ENCODE peak calls at places on chromosomes 13 and 19, in eight cellular contexts. One of them, this sample, is unnamed. For H3K9me3, the result is how much of the 10 kb centered on the place peaks cover.

GRCh38 chr13:99870541-99870940 is 101.0 kb downstream of the ZIC5 start:
- DNase-seq in uterus: no peak
- DNase-seq in right lobe of liver: no peak
- DNase-seq in IMR-90: no peak
- DNase-seq in sigmoid colon: no peak
- DNase-seq in K562: no peak
- DNase-seq in tibial nerve: no peak
- DNase-seq in prostate gland: no peak
- DNase-seq in this sample: no peak

GRCh38 chr13:33184131-33184485 is 101.4 kb downstream of the STARD13 start:
- DNase-seq in IMR-90: no peak
- DNase-seq in right lobe of liver: no peak
- DNase-seq in uterus: no peak
- DNase-seq in K562: no peak
- DNase-seq in sigmoid colon: no peak
- DNase-seq in tibial nerve: no peak
- DNase-seq in prostate gland: no peak
- DNase-seq in this sample: no peak

GRCh38 chr19:57807541-57807940 is 7.2 kb downstream of the ZNF552 start:
- DNase-seq in tibial nerve: no peak
- DNase-seq in K562: no peak
- DNase-seq in prostate gland: no peak
- DNase-seq in sigmoid colon: no peak
- DNase-seq in uterus: no peak
- DNase-seq in right lobe of liver: no peak
- DNase-seq in IMR-90: no peak
- DNase-seq in this sample: no peak

GRCh38 chr19:33429891-33430673 is 56.6 kb downstream of the CEBPG start:
- DNase-seq in IMR-90: no peak
- DNase-seq in sigmoid colon: peak
- DNase-seq in prostate gland: no peak
- DNase-seq in tibial nerve: no peak
- DNase-seq in uterus: no peak
- DNase-seq in right lobe of liver: no peak
- DNase-seq in K562: no peak
- DNase-seq in this sample: no peak

GRCh38 chr19:38264486-38265212 is at the start of gene SPINT2:
- DNase-seq in prostate gland: no peak
- DNase-seq in K562: no peak
- DNase-seq in uterus: no peak
- DNase-seq in IMR-90: no peak
- DNase-seq in sigmoid colon: no peak
- DNase-seq in tibial nerve: no peak
- DNase-seq in right lobe of liver: no peak
- DNase-seq in this sample: no peak

GRCh38 chr19:28396259-28396940 is 816.6 kb downstream of the UQCRFS1 start:
- DNase-seq in tibial nerve: no peak
- DNase-seq in right lobe of liver: no peak
- DNase-seq in IMR-90: no peak
- DNase-seq in sigmoid colon: no peak
- DNase-seq in K562: peak
- DNase-seq in prostate gland: no peak
- DNase-seq in uterus: no peak
- DNase-seq in this sample: no peak

GRCh38 chr13:30698023-30698422 is 37.3 kb upstream of the ALOX5AP start:
- DNase-seq in sigmoid colon: no peak
- DNase-seq in prostate gland: no peak
- DNase-seq in tibial nerve: no peak
- DNase-seq in K562: no peak
- DNase-seq in uterus: no peak
- DNase-seq in IMR-90: peak
- DNase-seq in right lobe of liver: no peak
- DNase-seq in this sample: no peak

GRCh38 chr13:21033224-21033855 is 28.0 kb downstream of the LATS2 start:
- DNase-seq in IMR-90: no peak
- DNase-seq in uterus: peak
- DNase-seq in prostate gland: peak
- DNase-seq in tibial nerve: no peak
- DNase-seq in K562: no peak
- DNase-seq in right lobe of liver: no peak
- DNase-seq in sigmoid colon: peak
- DNase-seq in this sample: no peak

GRCh38 chr19:35135389-35135909 is 590 bp upstream of the LGI4 start:
- DNase-seq in uterus: peak
- DNase-seq in prostate gland: peak
- DNase-seq in tibial nerve: peak
- DNase-seq in K562: peak
- DNase-seq in IMR-90: peak
- DNase-seq in sigmoid colon: peak
- DNase-seq in right lobe of liver: peak
- DNase-seq in this sample: peak

GRCh38 chr19:10417598-10418280 is 2.6 kb upstream of the PDE4A start:
- DNase-seq in right lobe of liver: no peak
- DNase-seq in tibial nerve: no peak
- DNase-seq in IMR-90: no peak
- DNase-seq in K562: peak
- DNase-seq in uterus: no peak
- DNase-seq in prostate gland: no peak
- DNase-seq in sigmoid colon: no peak
- DNase-seq in this sample: no peak

GRCh38 chr13:92390217-92390616 is 836.4 kb upstream of the GPC6 start:
- DNase-seq in uterus: no peak
- DNase-seq in tibial nerve: no peak
- DNase-seq in right lobe of liver: no peak
- DNase-seq in IMR-90: no peak
- DNase-seq in prostate gland: no peak
- DNase-seq in K562: no peak
- DNase-seq in sigmoid colon: no peak
- DNase-seq in this sample: no peak

GRCh38 chr13:74187564-74187963 is 53.4 kb upstream of the KLF12 start:
- DNase-seq in prostate gland: no peak
- DNase-seq in uterus: no peak
- DNase-seq in right lobe of liver: peak
- DNase-seq in sigmoid colon: no peak
- DNase-seq in K562: no peak
- DNase-seq in IMR-90: peak
- DNase-seq in tibial nerve: no peak
- DNase-seq in this sample: peak

GRCh38 chr13:112248909-112249592 is 127.1 kb upstream of the SPACA7 start:
- DNase-seq in prostate gland: no peak
- DNase-seq in tibial nerve: no peak
- DNase-seq in uterus: no peak
- DNase-seq in K562: no peak
- DNase-seq in sigmoid colon: no peak
- DNase-seq in IMR-90: no peak
- DNase-seq in right lobe of liver: peak
- DNase-seq in this sample: no peak

GRCh38 chr19:34155686-34156085 is 16.6 kb upstream of the LSM14A start:
- DNase-seq in tibial nerve: no peak
- DNase-seq in sigmoid colon: no peak
- DNase-seq in prostate gland: no peak
- DNase-seq in IMR-90: peak
- DNase-seq in uterus: no peak
- DNase-seq in K562: no peak
- DNase-seq in right lobe of liver: no peak
- DNase-seq in this sample: no peak

GRCh38 chr19:35973487-35973886 is 21.5 kb upstream of the SDHAF1 start:
- DNase-seq in tibial nerve: no peak
- DNase-seq in prostate gland: no peak
- DNase-seq in sigmoid colon: no peak
- DNase-seq in IMR-90: no peak
- DNase-seq in right lobe of liver: no peak
- DNase-seq in K562: no peak
- DNase-seq in uterus: no peak
- DNase-seq in this sample: no peak

GRCh38 chr13:84279166-84279565 is 396.9 kb upstream of the SLITRK1 start:
- DNase-seq in IMR-90: peak
- DNase-seq in right lobe of liver: no peak
- DNase-seq in prostate gland: no peak
- DNase-seq in tibial nerve: no peak
- DNase-seq in K562: no peak
- DNase-seq in sigmoid colon: no peak
- DNase-seq in uterus: no peak
- DNase-seq in this sample: no peak

GRCh38 chr13:44697058-44697457 is 120.9 kb upstream of the TSC22D1 start:
- DNase-seq in tibial nerve: no peak
- DNase-seq in right lobe of liver: no peak
- DNase-seq in prostate gland: no peak
- DNase-seq in IMR-90: no peak
- DNase-seq in sigmoid colon: no peak
- DNase-seq in uterus: no peak
- DNase-seq in K562: peak
- DNase-seq in this sample: no peak

GRCh38 chr19:6414793-6415591 is 9.6 kb downstream of the KHSRP start:
- DNase-seq in uterus: no peak
- DNase-seq in tibial nerve: no peak
- DNase-seq in IMR-90: no peak
- DNase-seq in right lobe of liver: no peak
- DNase-seq in K562: no peak
- DNase-seq in prostate gland: no peak
- DNase-seq in sigmoid colon: no peak
- DNase-seq in this sample: no peak

GRCh38 chr19:6416658-6417405 is 7.8 kb downstream of the KHSRP start:
- DNase-seq in uterus: no peak
- DNase-seq in prostate gland: no peak
- DNase-seq in right lobe of liver: no peak
- DNase-seq in K562: no peak
- DNase-seq in IMR-90: no peak
- DNase-seq in tibial nerve: no peak
- DNase-seq in sigmoid colon: no peak
- DNase-seq in this sample: no peak

GRCh38 chr19:6415592-6416190 is 8.9 kb downstream of the KHSRP start:
- DNase-seq in sigmoid colon: peak
- DNase-seq in tibial nerve: no peak
- DNase-seq in K562: no peak
- DNase-seq in uterus: no peak
- DNase-seq in IMR-90: no peak
- DNase-seq in right lobe of liver: no peak
- DNase-seq in prostate gland: no peak
- DNase-seq in this sample: no peak

GRCh38 chr19:6418562-6418932 is 6.1 kb downstream of the KHSRP start:
- DNase-seq in uterus: no peak
- DNase-seq in K562: no peak
- DNase-seq in tibial nerve: no peak
- DNase-seq in IMR-90: no peak
- DNase-seq in prostate gland: no peak
- DNase-seq in right lobe of liver: no peak
- DNase-seq in sigmoid colon: no peak
- DNase-seq in this sample: no peak

GRCh38 chr19:6417713-6418561 is 6.7 kb downstream of the KHSRP start:
- DNase-seq in uterus: peak
- DNase-seq in right lobe of liver: no peak
- DNase-seq in prostate gland: no peak
- DNase-seq in K562: no peak
- DNase-seq in IMR-90: peak
- DNase-seq in sigmoid colon: peak
- DNase-seq in tibial nerve: no peak
- DNase-seq in this sample: peak
- TF ChIP-seq POLR2A in uterus: no peak
- TF ChIP-seq POLR2A in right lobe of liver: no peak
- TF ChIP-seq POLR2A in prostate gland: no peak
- TF ChIP-seq POLR2A in K562: peak
- TF ChIP-seq POLR2A in IMR-90: no peak
- TF ChIP-seq POLR2A in sigmoid colon: no peak
- TF ChIP-seq POLR2A in tibial nerve: no peak
- TF ChIP-seq POLR2A in this sample: no peak

GRCh38 chr19:11807099-11807380 is 7.0 kb upstream of the ZNF440 start:
- DNase-seq in prostate gland: no peak
- DNase-seq in right lobe of liver: no peak
- DNase-seq in K562: no peak
- DNase-seq in tibial nerve: no peak
- DNase-seq in sigmoid colon: no peak
- DNase-seq in uterus: no peak
- DNase-seq in IMR-90: no peak
- DNase-seq in this sample: no peak
- H3K9me3 ChIP-seq in prostate gland: under half
- H3K9me3 ChIP-seq in right lobe of liver: under half
- H3K9me3 ChIP-seq in K562: under half
- H3K9me3 ChIP-seq in tibial nerve: under half
- H3K9me3 ChIP-seq in sigmoid colon: under half
- H3K9me3 ChIP-seq in uterus: under half
- H3K9me3 ChIP-seq in IMR-90: under half
- H3K9me3 ChIP-seq in this sample: under half

DNA sequence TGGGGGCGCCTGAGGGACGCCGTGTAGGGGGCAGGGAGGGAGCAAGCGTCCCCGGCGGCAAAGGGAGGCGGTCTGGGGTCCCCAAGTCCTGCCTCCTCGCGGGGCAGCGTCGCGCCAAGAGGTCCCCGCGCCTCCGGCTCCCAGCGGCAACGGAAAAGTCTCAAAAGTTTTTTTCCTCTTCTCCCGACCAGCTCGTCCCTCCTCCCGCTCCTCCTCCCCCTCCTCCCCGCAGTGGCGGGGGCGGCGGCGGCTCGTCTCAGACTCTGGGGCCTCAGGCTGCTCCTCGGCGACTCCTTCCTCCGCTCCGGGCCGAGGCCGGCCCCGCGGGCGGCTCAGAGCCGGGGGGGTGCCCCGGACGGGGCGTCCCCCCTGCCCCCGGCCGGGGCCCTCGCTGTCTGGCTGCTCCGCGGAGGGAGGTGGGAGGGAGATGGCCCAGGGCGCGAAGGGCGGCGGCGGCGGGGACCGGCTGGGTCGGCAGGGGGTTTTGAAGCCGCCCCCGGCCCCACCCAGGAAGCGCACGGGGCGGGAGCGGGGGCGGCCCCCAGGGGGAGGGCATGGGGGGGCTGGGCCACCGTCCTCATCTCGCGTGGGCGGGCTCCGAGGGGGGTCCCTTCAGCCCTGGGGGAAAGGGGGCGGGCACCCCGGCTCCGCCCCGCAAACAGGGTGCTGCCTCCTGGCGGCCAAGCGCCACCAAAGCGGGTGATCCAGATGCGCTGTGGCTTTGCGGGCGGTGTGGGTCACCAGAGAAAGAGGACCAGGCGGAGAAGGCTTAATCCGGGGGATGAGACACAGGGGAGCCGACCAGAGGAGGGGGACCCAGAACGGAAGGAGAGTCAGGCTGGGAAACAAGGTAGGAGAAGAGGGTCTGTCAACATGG is at the start of gene TGFB1:
- DNase-seq in sigmoid colon: peak
- DNase-seq in tibial nerve: peak
- DNase-seq in K562: peak
- DNase-seq in uterus: peak
- DNase-seq in prostate gland: peak
- DNase-seq in IMR-90: peak
- DNase-seq in right lobe of liver: peak
- DNase-seq in this sample: peak
- TF ChIP-seq POLR2A in sigmoid colon: no peak
- TF ChIP-seq POLR2A in tibial nerve: no peak
- TF ChIP-seq POLR2A in K562: peak
- TF ChIP-seq POLR2A in uterus: no peak
- TF ChIP-seq POLR2A in prostate gland: peak
- TF ChIP-seq POLR2A in IMR-90: peak
- TF ChIP-seq POLR2A in right lobe of liver: peak
- TF ChIP-seq POLR2A in this sample: peak

DNA sequence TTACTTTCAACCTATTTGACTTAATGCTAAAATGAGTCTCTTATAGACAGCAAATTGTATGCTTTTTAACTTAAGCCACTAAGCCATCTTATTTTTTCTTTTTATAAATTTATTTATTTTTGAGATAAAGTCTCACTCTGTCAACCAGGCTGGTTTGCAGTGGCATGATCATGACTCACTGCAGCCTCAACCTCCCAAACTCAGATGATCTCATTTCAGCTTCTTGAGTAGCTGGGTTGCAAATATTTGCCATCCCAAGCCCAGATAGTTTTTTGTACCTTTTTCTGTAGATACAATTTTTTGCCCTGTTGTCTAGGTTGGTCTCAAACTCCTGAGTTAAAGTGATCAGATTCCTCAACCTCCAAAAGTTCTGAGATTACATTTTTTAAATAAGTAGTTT is 27.1 kb downstream of the ZNF714 start:
- DNase-seq in prostate gland: no peak
- DNase-seq in tibial nerve: no peak
- DNase-seq in IMR-90: peak
- DNase-seq in uterus: no peak
- DNase-seq in sigmoid colon: no peak
- DNase-seq in K562: no peak
- DNase-seq in right lobe of liver: no peak
- DNase-seq in this sample: no peak
- H3K9me3 ChIP-seq in prostate gland: under half
- H3K9me3 ChIP-seq in tibial nerve: under half
- H3K9me3 ChIP-seq in IMR-90: under half
- H3K9me3 ChIP-seq in uterus: under half
- H3K9me3 ChIP-seq in sigmoid colon: under half
- H3K9me3 ChIP-seq in K562: under half
- H3K9me3 ChIP-seq in right lobe of liver: under half
- H3K9me3 ChIP-seq in this sample: under half